ENCODE peak calls at places on chromosomes 11 and 22, in nine cellular contexts. T is astrocyte, I is AG04450, W is adrenal gland, B is right lobe of liver, V is kidney, O is GM06990, D is epithelial cell of esophagus, U is mucosa of descending colon. C is an unnamed sample.

GRCh38 chr11:97814325-97814959 is 1206.3 kb upstream of the CNTN5 start:
- DNase-seq in T (no peak), I (no peak), W (no peak), B (no peak), V (no peak), O (no peak), D (peak), U (no peak), C (no peak)

GRCh38 chr11:121775276-121775675 is 322.5 kb upstream of the SORL1-AS1 start:
- DNase-seq in T (no peak), I (no peak), W (no peak), B (no peak), V (no peak), O (no peak), D (no peak), U (no peak), C (no peak)

GRCh38 chr11:35781342-35782171 is 119.0 kb downstream of the TRIM44 start:
- DNase-seq in T (peak), I (peak), W (no peak), B (no peak), V (no peak), O (no peak), D (peak), U (no peak), C (no peak)

GRCh38 chr22:19937616-19938473 is 3.7 kb upstream of the COMT start:
- DNase-seq in T (peak), I (no peak), W (no peak), B (peak), V (no peak), O (no peak), D (no peak), U (no peak), C (no peak)

GRCh38 chr11:114375052-114375451 is 25.3 kb downstream of the C11orf71 start:
- DNase-seq in T (no peak), I (no peak), W (no peak), B (no peak), V (no peak), O (no peak), D (no peak), U (no peak), C (no peak)

GRCh38 chr22:30650508-30651116 is 15.0 kb downstream of the SLC35E4 start:
- DNase-seq in T (no peak), I (no peak), W (no peak), B (no peak), V (peak), O (no peak), D (no peak), U (no peak), C (no peak)

GRCh38 chr22:44714703-44715350 is 12.8 kb downstream of the PRR5 start:
- DNase-seq in T (no peak), I (no peak), W (no peak), B (peak), V (no peak), O (no peak), D (no peak), U (no peak), C (no peak)

GRCh38 chr22:30304495-30305244 is 15.4 kb upstream of the CASTOR1 start:
- DNase-seq in T (peak), I (no peak), W (no peak), B (peak), V (no peak), O (no peak), D (peak), U (peak), C (no peak)

GRCh38 chr11:35165416-35166368 is 26.7 kb downstream of the CD44 start:
- DNase-seq in T (peak), I (no peak), W (peak), B (no peak), V (no peak), O (peak), D (peak), U (no peak), C (peak)

GRCh38 chr11:74684661-74685060 is 46.6 kb downstream of the CHRDL2 start:
- DNase-seq in T (no peak), I (no peak), W (no peak), B (no peak), V (peak), O (no peak), D (no peak), U (no peak), C (no peak)

GRCh38 chr11:48011125-48012050 is 31.0 kb downstream of the PTPRJ start:
- DNase-seq in T (no peak), I (no peak), W (no peak), B (no peak), V (no peak), O (no peak), D (no peak), U (no peak), C (no peak)

GRCh38 chr11:21931436-21932101 is 261.3 kb upstream of the ANO5 start:
- DNase-seq in T (no peak), I (no peak), W (no peak), B (no peak), V (no peak), O (no peak), D (peak), U (no peak), C (no peak)

GRCh38 chr11:6569706-6570105 is 33.7 kb downstream of the RRP8 start:
- DNase-seq in T (no peak), I (no peak), W (no peak), B (no peak), V (no peak), O (no peak), D (no peak), U (no peak), C (no peak)

GRCh38 chr22:37566329-37566837 is 6.1 kb downstream of the CDC42EP1 start:
- DNase-seq in T (no peak), I (no peak), W (no peak), B (no peak), V (peak), O (peak), D (no peak), U (peak), C (no peak)

GRCh38 chr22:37563153-37564081 is 3.1 kb downstream of the CDC42EP1 start:
- DNase-seq in T (peak), I (peak), W (peak), B (no peak), V (peak), O (no peak), D (peak), U (peak), C (no peak)

GRCh38 chr22:37565830-37566229 is 5.5 kb downstream of the CDC42EP1 start:
- DNase-seq in T (no peak), I (no peak), W (no peak), B (no peak), V (no peak), O (no peak), D (no peak), U (no peak), C (no peak)

GRCh38 chr22:37562049-37562784 is 1.9 kb downstream of the CDC42EP1 start:
- DNase-seq in T (no peak), I (no peak), W (no peak), B (no peak), V (no peak), O (no peak), D (no peak), U (no peak), C (no peak)

DNA sequence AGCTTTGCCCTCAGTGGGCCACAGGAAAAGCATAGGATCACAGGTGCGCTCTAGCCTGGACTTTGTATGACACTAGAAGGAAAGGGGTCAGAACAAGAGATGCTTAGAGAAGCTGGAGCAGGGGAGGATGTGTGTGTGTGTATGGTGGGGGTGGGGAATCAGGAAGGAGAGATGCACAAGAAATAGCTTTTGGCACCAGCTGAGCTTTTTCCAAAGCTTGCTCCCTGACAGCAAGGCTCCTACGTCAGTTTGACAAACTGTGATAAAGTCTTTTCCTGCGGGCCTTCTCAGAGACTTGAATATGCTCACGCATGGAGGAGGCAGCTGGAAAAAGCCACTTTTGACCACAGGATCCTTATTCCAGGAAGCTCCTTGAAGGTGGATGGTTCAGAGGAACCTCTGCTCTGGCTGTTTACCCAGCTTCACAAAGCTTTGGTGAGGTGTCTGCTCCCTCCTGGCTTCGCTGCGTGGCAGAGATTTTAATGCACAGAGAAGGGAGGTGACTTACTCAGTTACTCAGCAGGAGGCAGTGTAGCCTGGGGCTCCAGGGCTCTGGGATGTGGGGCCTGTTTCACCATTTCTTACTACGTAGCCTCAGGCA is 3.9 kb downstream of the CDC42EP1 start:
- DNase-seq in T (peak), I (no peak), W (no peak), B (no peak), V (no peak), O (no peak), D (peak), U (no peak), C (no peak)
- TF ChIP-seq CTCF in T (no peak), I (no peak), W (no peak), B (no peak), V (no peak), O (no peak), D (no peak), U (no peak), C (no peak)

DNA sequence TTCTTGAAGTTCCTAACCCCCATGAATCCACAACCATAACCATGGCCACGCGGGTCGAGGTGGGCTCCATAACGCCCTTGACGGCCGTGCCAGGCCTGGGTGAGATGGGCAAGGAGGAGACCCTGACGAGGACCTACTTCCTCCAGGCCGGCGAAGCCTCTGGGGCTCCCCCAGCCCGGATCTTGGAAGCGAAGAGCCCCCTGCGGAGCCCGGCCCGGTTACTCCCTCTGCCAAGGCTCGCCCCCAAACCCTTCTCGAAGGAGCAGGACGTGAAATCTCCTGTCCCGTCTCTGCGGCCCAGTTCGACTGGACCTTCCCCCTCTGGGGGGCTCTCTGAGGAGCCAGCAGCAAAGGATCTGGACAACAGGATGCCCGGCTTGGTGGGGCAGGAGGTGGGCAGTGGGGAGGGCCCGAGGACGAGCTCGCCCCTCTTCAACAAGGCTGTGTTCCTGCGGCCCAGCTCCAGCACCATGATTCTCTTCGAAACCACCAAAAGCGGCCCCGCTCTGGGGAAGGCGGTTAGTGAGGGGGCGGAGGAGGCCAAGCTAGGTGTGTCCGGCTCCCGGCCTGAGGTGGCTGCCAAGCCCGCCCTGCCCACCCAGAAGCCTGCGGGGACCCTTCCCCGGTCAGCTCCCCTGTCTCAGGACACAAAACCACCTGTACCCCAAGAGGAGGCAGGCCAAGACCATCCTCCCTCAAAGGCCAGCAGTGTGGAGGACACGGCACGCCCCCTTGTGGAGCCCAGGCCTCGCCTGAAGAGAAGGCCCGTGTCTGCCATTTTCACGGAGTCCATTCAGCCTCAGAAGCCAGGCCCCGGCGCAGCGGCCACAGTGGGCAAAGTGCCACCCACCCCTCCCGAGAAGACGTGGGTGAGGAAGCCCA is 75.7 kb downstream of the KIAA1671 start:
- DNase-seq in T (no peak), I (no peak), W (no peak), B (no peak), V (no peak), O (no peak), D (peak), U (peak), C (no peak)
- TF ChIP-seq CTCF in T (peak), I (no peak), W (peak), B (peak), V (no peak), O (peak), D (peak), U (no peak), C (peak)

GRCh38 chr11:96340555-96340885 is 2.5 kb downstream of the MAML2 start:
- DNase-seq in T (no peak), I (no peak), W (no peak), B (no peak), V (no peak), O (no peak), D (no peak), U (no peak), C (no peak)

GRCh38 chr11:96339704-96340554 is 3.1 kb downstream of the MAML2 start:
- DNase-seq in T (peak), I (no peak), W (no peak), B (no peak), V (no peak), O (no peak), D (no peak), U (no peak), C (no peak)

GRCh38 chr11:96337541-96338530 is 5.2 kb downstream of the MAML2 start:
- DNase-seq in T (no peak), I (no peak), W (no peak), B (no peak), V (no peak), O (no peak), D (peak), U (peak), C (no peak)

GRCh38 chr11:96341237-96342130 is 1.5 kb downstream of the MAML2 start:
- DNase-seq in T (no peak), I (no peak), W (peak), B (no peak), V (peak), O (peak), D (peak), U (peak), C (no peak)

DNA sequence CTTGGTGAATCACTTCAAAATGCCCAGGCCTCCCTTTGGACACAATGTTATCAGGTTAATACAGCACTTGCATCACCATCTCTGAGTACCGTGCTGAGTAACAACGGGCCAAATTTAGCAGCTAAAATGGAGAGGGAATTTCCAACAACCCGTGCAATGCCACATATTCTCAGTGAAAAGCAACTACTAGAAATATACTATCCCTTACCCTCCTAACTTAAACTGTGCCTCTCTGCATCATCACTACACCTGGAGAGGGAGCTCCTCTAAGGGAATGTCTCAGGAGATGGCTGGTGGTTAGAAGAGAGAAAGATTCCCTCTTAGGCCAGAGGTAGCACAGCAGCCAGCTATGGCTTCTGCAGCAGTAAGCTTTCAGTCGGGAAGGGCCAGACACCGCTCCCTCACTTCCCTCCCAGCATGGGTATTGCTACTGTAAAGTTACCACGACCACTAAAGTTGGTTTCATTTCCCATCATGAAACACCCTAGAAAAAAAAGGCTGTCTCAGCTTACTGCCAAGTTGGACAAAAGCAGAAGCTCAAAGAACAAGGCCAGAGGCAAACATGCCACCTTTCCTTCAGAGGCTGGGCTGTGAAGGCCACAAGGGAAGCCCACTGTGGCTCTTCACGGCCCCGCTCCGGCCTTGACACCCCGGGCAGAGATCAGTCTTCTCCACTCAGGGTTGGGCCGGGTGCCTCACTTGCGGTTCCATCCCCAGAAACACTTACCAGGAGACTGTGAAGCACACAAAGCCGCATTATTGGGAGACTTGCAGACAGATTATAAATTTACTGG is 3.9 kb downstream of the MAML2 start:
- DNase-seq in T (peak), I (no peak), W (peak), B (no peak), V (no peak), O (peak), D (peak), U (peak), C (peak)
- TF ChIP-seq CTCF in T (no peak), I (no peak), W (no peak), B (no peak), V (no peak), O (no peak), D (peak), U (no peak), C (no peak)

GRCh38 chr11:63911876-63912275 is 5.1 kb downstream of the RCOR2 start:
- DNase-seq in T (no peak), I (no peak), W (no peak), B (no peak), V (peak), O (no peak), D (no peak), U (no peak), C (no peak)
- TF ChIP-seq CTCF in T (no peak), I (no peak), W (no peak), B (no peak), V (no peak), O (no peak), D (no peak), U (no peak), C (no peak)

GRCh38 chr11:77561257-77561656 is 28.5 kb upstream of the AQP11 start:
- DNase-seq in T (no peak), I (no peak), W (no peak), B (no peak), V (no peak), O (no peak), D (no peak), U (no peak), C (no peak)

GRCh38 chr11:77559686-77560425 is 29.9 kb upstream of the AQP11 start:
- DNase-seq in T (peak), I (peak), W (peak), B (no peak), V (no peak), O (no peak), D (peak), U (no peak), C (no peak)

GRCh38 chr11:77558380-77558779 is 31.4 kb upstream of the AQP11 start:
- DNase-seq in T (no peak), I (no peak), W (no peak), B (no peak), V (no peak), O (no peak), D (no peak), U (no peak), C (no peak)

GRCh38 chr11:77560605-77561004 is 29.1 kb upstream of the AQP11 start:
- DNase-seq in T (peak), I (peak), W (peak), B (no peak), V (no peak), O (no peak), D (peak), U (no peak), C (no peak)

GRCh38 chr11:77557553-77557952 is 32.2 kb upstream of the AQP11 start:
- DNase-seq in T (peak), I (no peak), W (no peak), B (no peak), V (no peak), O (no peak), D (peak), U (no peak), C (no peak)
- TF ChIP-seq CTCF in T (peak), I (peak), W (no peak), B (peak), V (peak), O (peak), D (peak), U (no peak), C (peak)

GRCh38 chr11:1555713-1556153 is 16.3 kb downstream of the DUSP8 start:
- DNase-seq in T (no peak), I (no peak), W (no peak), B (no peak), V (no peak), O (no peak), D (no peak), U (no peak), C (no peak)

GRCh38 chr11:1556278-1557167 is 15.5 kb downstream of the DUSP8 start:
- DNase-seq in T (no peak), I (no peak), W (no peak), B (no peak), V (no peak), O (no peak), D (no peak), U (no peak), C (no peak)

GRCh38 chr11:1554981-1555712 is 16.9 kb downstream of the DUSP8 start:
- DNase-seq in T (no peak), I (no peak), W (no peak), B (peak), V (no peak), O (no peak), D (no peak), U (peak), C (no peak)

GRCh38 chr11:1557168-1557884 is 14.7 kb downstream of the DUSP8 start:
- DNase-seq in T (no peak), I (no peak), W (no peak), B (peak), V (peak), O (no peak), D (no peak), U (peak), C (no peak)

DNA sequence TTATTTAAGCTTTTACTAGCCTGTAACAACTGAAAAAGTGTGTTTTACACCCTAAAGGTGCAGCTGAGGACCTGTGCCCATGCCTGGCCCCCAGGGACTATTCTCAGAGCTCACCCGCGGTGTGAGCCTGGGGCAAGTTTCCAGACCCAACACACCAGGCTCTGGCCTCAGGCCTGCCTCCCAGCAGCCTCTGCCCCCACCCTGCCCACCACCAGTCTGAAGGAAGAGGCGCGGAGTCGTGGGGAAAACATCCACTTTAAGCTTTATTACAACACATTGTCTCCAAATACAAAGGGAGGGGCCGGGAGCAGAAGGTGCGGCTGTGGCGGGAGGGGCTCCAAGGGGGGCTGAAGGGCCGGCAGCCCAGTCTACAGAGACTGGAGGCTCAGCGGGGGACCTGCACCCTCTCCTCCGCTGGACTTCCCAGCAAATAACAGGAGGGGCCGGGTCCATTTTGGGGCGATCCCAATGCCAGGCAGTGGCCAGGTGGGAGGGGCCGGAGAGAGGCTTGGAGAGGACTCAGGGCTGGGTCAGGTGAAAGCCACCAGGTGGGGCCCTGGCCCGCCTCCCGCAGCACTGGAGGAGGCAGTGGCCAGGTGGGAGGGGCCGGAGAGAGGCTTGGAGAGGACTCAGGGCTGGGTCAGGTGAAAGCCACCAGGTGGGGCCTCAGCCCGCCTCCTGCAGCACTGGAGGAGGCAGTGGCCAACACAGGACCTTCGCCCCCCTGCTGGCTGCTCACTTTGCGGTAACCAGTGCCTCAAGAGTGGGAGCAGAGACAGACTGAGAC is 18.1 kb downstream of the DUSP8 start:
- DNase-seq in T (no peak), I (no peak), W (no peak), B (no peak), V (peak), O (no peak), D (no peak), U (peak), C (no peak)
- TF ChIP-seq CTCF in T (no peak), I (no peak), W (no peak), B (peak), V (no peak), O (no peak), D (no peak), U (no peak), C (no peak)

C was measured in GM12864.